ENCODE peak calls at places on chromosome 18, in four cellular contexts. R is neural progenitor cell, B is HEK293T, N is RKO. F is an unnamed sample.

GRCh38 chr18:41126541-41127235 is 828.3 kb upstream of the PIK3C3 start:
- DNase-seq in R (no peak), N (peak), B (no peak), F (no peak)

GRCh38 chr18:48904847-48905394 is 45.8 kb downstream of the SMAD7 start:
- DNase-seq in R (no peak), N (no peak), B (no peak), F (no peak)

GRCh38 chr18:51028201-51028805 is 1.7 kb upstream of the SMAD4 start:
- DNase-seq in N (peak), R (no peak), B (no peak), F (no peak)

GRCh38 chr18:32317651-32318050 is 127.8 kb downstream of the MEP1B start:
- DNase-seq in N (no peak), R (no peak), B (no peak), F (no peak)

GRCh38 chr18:49447810-49448745 is 12.4 kb downstream of the DYM start:
- DNase-seq in R (peak), B (peak), N (peak), F (peak)

GRCh38 chr18:63888473-63889190 is 1.1 kb downstream of the SERPINB2 start:
- DNase-seq in B (no peak), R (no peak), N (no peak), F (no peak)

GRCh38 chr18:36296591-36297418 is 708 bp upstream of the FHOD3 start:
- DNase-seq in B (peak), N (no peak), R (peak), F (peak)

GRCh38 chr18:11147962-11148654 is 1.3 kb downstream of the PIEZO2 start:
- DNase-seq in B (no peak), R (no peak), N (no peak), F (no peak)

GRCh38 chr18:36493349-36494281 is 196.1 kb downstream of the FHOD3 start:
- DNase-seq in B (no peak), N (no peak), R (peak), F (no peak)

F was measured in D341Med.